ENCODE peak calls at places on chromosomes 13 and 19, in six cellular contexts. I, D, W, S, Z and A are unnamed samples.

GRCh38 chr13:94433055-94433947 is 46.2 kb downstream of the DCT start:
- DNase-seq in D (no peak), S (no peak), I (no peak), Z (no peak), W (peak), A (no peak)

GRCh38 chr19:10095622-10095947 is 6.9 kb downstream of the ANGPTL6 start:
- DNase-seq in W (no peak), I (no peak), D (no peak), Z (no peak), S (no peak), A (no peak)

GRCh38 chr19:1076951-1077350 is 10.0 kb downstream of the ARHGAP45 start:
- DNase-seq in W (peak), I (peak), D (peak), S (no peak), Z (peak), A (peak)

GRCh38 chr13:79081942-79082341 is 324.1 kb downstream of the RBM26 start:
- DNase-seq in Z (no peak), W (no peak), I (no peak), D (no peak), S (no peak), A (no peak)

GRCh38 chr19:35044317-35045117 is 3.0 kb downstream of the HPN start:
- DNase-seq in Z (peak), I (peak), S (peak), W (peak), D (peak), A (peak)

GRCh38 chr13:57123660-57124059 is 17.1 kb upstream of the PRR20A start:
- DNase-seq in D (no peak), I (no peak), S (peak), Z (no peak), W (no peak), A (no peak)

GRCh38 chr19:50547385-50548190 is 20.6 kb downstream of the LRRC4B start:
- DNase-seq in D (no peak), I (no peak), S (no peak), Z (no peak), W (no peak), A (no peak)

GRCh38 chr19:9295411-9295849 is 14.2 kb downstream of the ZNF699 start:
- DNase-seq in Z (no peak), S (peak), D (no peak), W (no peak), I (no peak), A (no peak)

GRCh38 chr19:39390460-39390758 is 497 bp downstream of the PAF1 start:
- DNase-seq in Z (no peak), W (peak), D (no peak), S (no peak), I (peak), A (no peak)

GRCh38 chr13:40207110-40207478 is 459.3 kb downstream of the FOXO1 start:
- DNase-seq in S (no peak), Z (no peak), W (no peak), D (no peak), I (no peak), A (no peak)

GRCh38 chr13:40205771-40206240 is 460.6 kb downstream of the FOXO1 start:
- DNase-seq in S (no peak), W (no peak), I (no peak), D (no peak), Z (no peak), A (no peak)

GRCh38 chr13:40206241-40207109 is 460.0 kb downstream of the FOXO1 start:
- DNase-seq in I (peak), Z (no peak), W (no peak), D (peak), S (peak), A (no peak)

GRCh38 chr13:40200273-40200978 is 466.0 kb downstream of the FOXO1 start:
- DNase-seq in W (no peak), I (no peak), D (no peak), Z (no peak), S (no peak), A (no peak)

DNA sequence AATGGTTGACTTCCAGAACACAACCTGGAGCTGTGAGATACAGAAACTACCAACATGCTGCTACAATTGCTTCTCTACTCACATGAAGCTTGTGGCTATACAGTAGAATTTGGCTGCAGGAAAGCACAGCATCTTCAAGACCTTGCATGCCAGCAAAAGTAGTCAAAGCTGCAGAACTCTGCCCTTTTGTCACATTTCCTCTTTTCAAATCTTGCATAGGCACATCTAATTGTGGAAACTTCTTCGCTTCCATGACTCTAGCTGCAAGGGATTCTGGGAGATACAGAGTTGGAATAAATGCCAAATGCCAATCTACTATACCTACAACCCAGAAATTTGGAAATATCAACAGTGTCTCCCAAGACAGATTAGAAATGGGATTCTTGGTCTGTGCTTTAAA is 462.2 kb downstream of the FOXO1 start:
- DNase-seq in Z (no peak), D (no peak), I (no peak), S (no peak), W (no peak), A (no peak)
- H3K4me3 ChIP-seq in Z (no peak), D (no peak), I (no peak), S (no peak), W (no peak), A (no peak)

GRCh38 chr19:17447704-17448189 is 721 bp downstream of the TMEM221 start:
- DNase-seq in D (no peak), Z (peak), W (no peak), I (no peak), S (no peak), A (no peak)
- H3K4me3 ChIP-seq in D (no peak), Z (no peak), W (peak), I (no peak), S (no peak), A (no peak)

GRCh38 chr19:58379276-58379675 is 1.6 kb downstream of the ZNF837 start:
- DNase-seq in Z (peak), D (no peak), S (no peak), W (no peak), I (no peak), A (no peak)
- H3K4me3 ChIP-seq in Z (no peak), D (no peak), S (no peak), W (no peak), I (no peak), A (no peak)

GRCh38 chr13:112905086-112905485 is 63.9 kb upstream of the MCF2L start:
- DNase-seq in Z (no peak), I (no peak), D (no peak), S (no peak), W (no peak), A (no peak)
- H3K4me3 ChIP-seq in Z (no peak), I (no peak), D (no peak), S (no peak), W (no peak), A (no peak)

GRCh38 chr19:45876411-45877197 is 9.3 kb downstream of the IRF2BP1 start:
- DNase-seq in Z (peak), D (no peak), W (peak), S (peak), I (no peak), A (no peak)
- H3K4me3 ChIP-seq in Z (no peak), D (no peak), W (peak), S (no peak), I (peak), A (no peak)

GRCh38 chr19:45402469-45403070 is 2.3 kb downstream of the PPP1R13L start:
- DNase-seq in D (peak), I (no peak), S (peak), W (peak), Z (peak), A (no peak)
- H3K4me3 ChIP-seq in D (no peak), I (no peak), S (no peak), W (peak), Z (no peak), A (no peak)

GRCh38 chr19:5132698-5133651 is 164.1 kb downstream of the KDM4B start:
- DNase-seq in S (no peak), I (no peak), D (no peak), Z (no peak), W (no peak), A (no peak)
- H3K4me3 ChIP-seq in S (no peak), I (no peak), D (no peak), Z (no peak), W (no peak), A (no peak)

GRCh38 chr19:11418166-11418517 is 972 bp downstream of the RGL3 start:
- DNase-seq in W (no peak), S (no peak), Z (no peak), I (no peak), D (no peak), A (no peak)
- H3K4me3 ChIP-seq in W (peak), S (no peak), Z (peak), I (no peak), D (no peak), A (no peak)

GRCh38 chr19:19384486-19384885 is 21.0 kb upstream of the GATAD2A start:
- DNase-seq in Z (no peak), D (no peak), S (no peak), I (no peak), W (no peak), A (no peak)
- H3K4me3 ChIP-seq in Z (peak), D (peak), S (peak), I (peak), W (peak), A (peak)